ENCODE peak calls at places on chromosomes 3 and 15, in nine cellular contexts. One of them, this sample, is unnamed.

GRCh38 chr3:97306226-97306625 is 458.3 kb upstream of the ARL6 start:
- DNase-seq in esophagus muscularis mucosa: no peak
- DNase-seq in sigmoid colon: no peak
- DNase-seq in stomach: no peak
- DNase-seq in suprapubic skin: no peak
- DNase-seq in transverse colon: no peak
- DNase-seq in tibial nerve: no peak
- DNase-seq in K562: no peak
- DNase-seq in ovary: no peak
- DNase-seq in this sample: no peak

GRCh38 chr3:143654906-143655305 is 193.4 kb downstream of the SLC9A9 start:
- DNase-seq in K562: no peak
- DNase-seq in stomach: no peak
- DNase-seq in transverse colon: no peak
- DNase-seq in suprapubic skin: no peak
- DNase-seq in tibial nerve: no peak
- DNase-seq in ovary: no peak
- DNase-seq in esophagus muscularis mucosa: no peak
- DNase-seq in sigmoid colon: no peak
- DNase-seq in this sample: no peak

GRCh38 chr15:70754862-70755261 is 8.5 kb downstream of the UACA start:
- DNase-seq in sigmoid colon: no peak
- DNase-seq in stomach: no peak
- DNase-seq in ovary: no peak
- DNase-seq in suprapubic skin: no peak
- DNase-seq in tibial nerve: no peak
- DNase-seq in transverse colon: no peak
- DNase-seq in esophagus muscularis mucosa: no peak
- DNase-seq in K562: no peak
- DNase-seq in this sample: no peak

GRCh38 chr3:195807681-195808121 is 4.0 kb downstream of the MUC4 start:
- DNase-seq in ovary: no peak
- DNase-seq in suprapubic skin: no peak
- DNase-seq in transverse colon: peak; percentile 19
- DNase-seq in tibial nerve: no peak
- DNase-seq in stomach: no peak
- DNase-seq in K562: no peak
- DNase-seq in sigmoid colon: peak; percentile 32
- DNase-seq in esophagus muscularis mucosa: no peak
- DNase-seq in this sample: no peak

GRCh38 chr15:92645051-92645631 is 10.4 kb downstream of the FAM174B start:
- DNase-seq in K562: no peak
- DNase-seq in suprapubic skin: no peak
- DNase-seq in stomach: peak; percentile 65
- DNase-seq in esophagus muscularis mucosa: no peak
- DNase-seq in ovary: no peak
- DNase-seq in tibial nerve: no peak
- DNase-seq in sigmoid colon: no peak
- DNase-seq in transverse colon: no peak
- DNase-seq in this sample: no peak

GRCh38 chr15:31326729-31327673 is at the start of gene KLF13:
- DNase-seq in tibial nerve: no peak
- DNase-seq in ovary: peak; percentile 49
- DNase-seq in transverse colon: peak; percentile 76
- DNase-seq in stomach: peak; percentile 74
- DNase-seq in K562: peak; percentile 55
- DNase-seq in suprapubic skin: peak; percentile 88
- DNase-seq in esophagus muscularis mucosa: no peak
- DNase-seq in sigmoid colon: peak; percentile 85
- DNase-seq in this sample: peak; percentile 54

GRCh38 chr15:100433304-100433703 is 91.5 kb upstream of the ADAMTS17 start:
- DNase-seq in sigmoid colon: no peak
- DNase-seq in esophagus muscularis mucosa: no peak
- DNase-seq in suprapubic skin: no peak
- DNase-seq in transverse colon: no peak
- DNase-seq in ovary: no peak
- DNase-seq in stomach: no peak
- DNase-seq in K562: no peak
- DNase-seq in tibial nerve: no peak
- DNase-seq in this sample: no peak

GRCh38 chr3:48564022-48564421 is 441 bp upstream of the UCN2 start:
- DNase-seq in suprapubic skin: no peak
- DNase-seq in sigmoid colon: peak; percentile 76
- DNase-seq in ovary: no peak
- DNase-seq in esophagus muscularis mucosa: no peak
- DNase-seq in transverse colon: peak; percentile 37
- DNase-seq in tibial nerve: peak; percentile 28
- DNase-seq in stomach: peak; percentile 28
- DNase-seq in K562: no peak
- DNase-seq in this sample: peak; percentile 52

GRCh38 chr15:74245342-74245931 is 9.3 kb downstream of the CCDC33 start:
- DNase-seq in ovary: no peak
- DNase-seq in K562: no peak
- DNase-seq in sigmoid colon: no peak
- DNase-seq in suprapubic skin: no peak
- DNase-seq in tibial nerve: no peak
- DNase-seq in esophagus muscularis mucosa: no peak
- DNase-seq in stomach: no peak
- DNase-seq in transverse colon: no peak
- DNase-seq in this sample: no peak

GRCh38 chr3:197017003-197017402 is 12.6 kb downstream of the MELTF start:
- DNase-seq in sigmoid colon: no peak
- DNase-seq in transverse colon: no peak
- DNase-seq in suprapubic skin: no peak
- DNase-seq in K562: no peak
- DNase-seq in stomach: no peak
- DNase-seq in tibial nerve: no peak
- DNase-seq in esophagus muscularis mucosa: no peak
- DNase-seq in ovary: no peak
- DNase-seq in this sample: no peak

GRCh38 chr3:100209948-100210776 is 50.6 kb upstream of the TBC1D23 start:
- DNase-seq in esophagus muscularis mucosa: peak; percentile 88
- DNase-seq in ovary: no peak
- DNase-seq in K562: no peak
- DNase-seq in stomach: no peak
- DNase-seq in tibial nerve: no peak
- DNase-seq in transverse colon: no peak
- DNase-seq in sigmoid colon: no peak
- DNase-seq in suprapubic skin: no peak
- DNase-seq in this sample: no peak

GRCh38 chr3:15713364-15713763 is 84.4 kb downstream of the ANKRD28 start:
- DNase-seq in transverse colon: no peak
- DNase-seq in sigmoid colon: no peak
- DNase-seq in stomach: no peak
- DNase-seq in suprapubic skin: no peak
- DNase-seq in tibial nerve: no peak
- DNase-seq in K562: no peak
- DNase-seq in esophagus muscularis mucosa: no peak
- DNase-seq in ovary: no peak
- DNase-seq in this sample: no peak

GRCh38 chr3:46351646-46352045 is 2.3 kb upstream of the CCR2 start:
- DNase-seq in esophagus muscularis mucosa: peak; percentile 66
- DNase-seq in stomach: no peak
- DNase-seq in K562: no peak
- DNase-seq in ovary: no peak
- DNase-seq in suprapubic skin: no peak
- DNase-seq in tibial nerve: no peak
- DNase-seq in sigmoid colon: no peak
- DNase-seq in transverse colon: no peak
- DNase-seq in this sample: no peak

GRCh38 chr3:46353090-46353489 is 821 bp upstream of the CCR2 start:
- DNase-seq in esophagus muscularis mucosa: peak; percentile 17
- DNase-seq in suprapubic skin: no peak
- DNase-seq in K562: no peak
- DNase-seq in ovary: no peak
- DNase-seq in transverse colon: no peak
- DNase-seq in sigmoid colon: no peak
- DNase-seq in tibial nerve: no peak
- DNase-seq in stomach: no peak
- DNase-seq in this sample: no peak

GRCh38 chr3:46350262-46350565 is 3.7 kb upstream of the CCR2 start:
- DNase-seq in suprapubic skin: no peak
- DNase-seq in stomach: no peak
- DNase-seq in ovary: no peak
- DNase-seq in esophagus muscularis mucosa: peak; percentile 64
- DNase-seq in K562: no peak
- DNase-seq in sigmoid colon: no peak
- DNase-seq in transverse colon: no peak
- DNase-seq in tibial nerve: no peak
- DNase-seq in this sample: no peak

GRCh38 chr3:46348811-46349482 is 5.0 kb upstream of the CCR2 start:
- DNase-seq in tibial nerve: no peak
- DNase-seq in stomach: no peak
- DNase-seq in ovary: no peak
- DNase-seq in transverse colon: no peak
- DNase-seq in suprapubic skin: no peak
- DNase-seq in esophagus muscularis mucosa: peak; percentile 39
- DNase-seq in K562: no peak
- DNase-seq in sigmoid colon: no peak
- DNase-seq in this sample: no peak

DNA sequence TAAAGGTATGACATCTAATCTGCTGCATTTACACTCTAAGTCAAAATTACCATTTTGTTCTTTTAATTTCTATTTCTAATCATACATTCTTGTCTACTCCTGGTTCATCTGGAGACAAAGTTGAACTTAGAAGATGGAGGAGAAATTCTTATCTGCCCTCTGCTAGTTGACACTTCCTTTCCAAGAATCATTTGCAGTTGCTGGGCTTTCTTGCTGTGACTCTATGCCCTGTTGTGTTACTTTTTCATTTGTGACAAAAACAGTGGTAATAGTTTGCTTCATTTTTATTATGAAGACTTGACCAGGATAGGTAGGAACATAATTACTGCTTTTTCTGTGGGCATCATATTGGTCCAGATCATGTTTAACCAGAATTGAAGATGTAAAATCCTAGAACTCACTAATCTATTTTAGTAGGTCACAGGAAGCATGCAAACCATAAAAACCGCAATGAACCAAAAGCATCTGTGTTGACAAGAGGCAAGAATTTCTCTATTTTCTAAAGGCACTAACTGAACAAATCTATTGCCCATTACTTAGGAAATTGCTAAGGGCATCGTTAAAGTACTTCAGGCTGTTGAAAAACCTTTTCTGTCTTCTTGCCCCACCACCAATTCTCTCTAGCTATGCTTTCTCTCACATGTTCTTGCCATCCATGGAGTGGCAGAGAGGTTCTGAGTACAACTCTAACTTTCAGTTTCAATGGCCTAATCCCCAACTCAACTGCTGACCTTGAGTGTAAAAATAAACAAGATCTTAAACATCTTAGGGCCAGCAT is 4.2 kb upstream of the CCR2 start:
- DNase-seq in suprapubic skin: no peak
- DNase-seq in K562: no peak
- DNase-seq in stomach: no peak
- DNase-seq in esophagus muscularis mucosa: no peak
- DNase-seq in transverse colon: no peak
- DNase-seq in ovary: no peak
- DNase-seq in sigmoid colon: no peak
- DNase-seq in tibial nerve: no peak
- DNase-seq in this sample: no peak
- TF ChIP-seq EP300 in suprapubic skin: no peak
- TF ChIP-seq EP300 in K562: no peak
- TF ChIP-seq EP300 in stomach: no peak
- TF ChIP-seq EP300 in esophagus muscularis mucosa: no peak
- TF ChIP-seq EP300 in transverse colon: no peak
- TF ChIP-seq EP300 in ovary: no peak
- TF ChIP-seq EP300 in sigmoid colon: no peak
- TF ChIP-seq EP300 in tibial nerve: no peak
- TF ChIP-seq EP300 in this sample: no peak

GRCh38 chr15:52348056-52348745 is 52.6 kb upstream of the MYO5C start:
- DNase-seq in esophagus muscularis mucosa: no peak
- DNase-seq in sigmoid colon: no peak
- DNase-seq in transverse colon: no peak
- DNase-seq in stomach: no peak
- DNase-seq in suprapubic skin: no peak
- DNase-seq in K562: no peak
- DNase-seq in tibial nerve: no peak
- DNase-seq in ovary: peak; percentile 12
- DNase-seq in this sample: no peak

GRCh38 chr15:52340093-52340492 is 44.5 kb upstream of the MYO5C start:
- DNase-seq in stomach: no peak
- DNase-seq in K562: no peak
- DNase-seq in sigmoid colon: no peak
- DNase-seq in suprapubic skin: no peak
- DNase-seq in transverse colon: no peak
- DNase-seq in tibial nerve: no peak
- DNase-seq in ovary: no peak
- DNase-seq in esophagus muscularis mucosa: no peak
- DNase-seq in this sample: no peak

GRCh38 chr15:52338891-52339290 is 43.3 kb upstream of the MYO5C start:
- DNase-seq in stomach: no peak
- DNase-seq in sigmoid colon: no peak
- DNase-seq in transverse colon: no peak
- DNase-seq in suprapubic skin: no peak
- DNase-seq in K562: no peak
- DNase-seq in tibial nerve: no peak
- DNase-seq in esophagus muscularis mucosa: no peak
- DNase-seq in ovary: no peak
- DNase-seq in this sample: no peak

GRCh38 chr15:52344592-52344991 is 49.0 kb upstream of the MYO5C start:
- DNase-seq in sigmoid colon: no peak
- DNase-seq in transverse colon: no peak
- DNase-seq in tibial nerve: no peak
- DNase-seq in suprapubic skin: no peak
- DNase-seq in stomach: no peak
- DNase-seq in ovary: no peak
- DNase-seq in esophagus muscularis mucosa: no peak
- DNase-seq in K562: no peak
- DNase-seq in this sample: no peak

GRCh38 chr15:52343831-52344230 is 48.2 kb upstream of the MYO5C start:
- DNase-seq in suprapubic skin: no peak
- DNase-seq in tibial nerve: no peak
- DNase-seq in ovary: no peak
- DNase-seq in sigmoid colon: no peak
- DNase-seq in K562: no peak
- DNase-seq in stomach: no peak
- DNase-seq in transverse colon: no peak
- DNase-seq in esophagus muscularis mucosa: no peak
- DNase-seq in this sample: no peak
- TF ChIP-seq EP300 in suprapubic skin: no peak
- TF ChIP-seq EP300 in tibial nerve: no peak
- TF ChIP-seq EP300 in ovary: no peak
- TF ChIP-seq EP300 in sigmoid colon: no peak
- TF ChIP-seq EP300 in K562: no peak
- TF ChIP-seq EP300 in stomach: no peak
- TF ChIP-seq EP300 in transverse colon: no peak
- TF ChIP-seq EP300 in esophagus muscularis mucosa: no peak
- TF ChIP-seq EP300 in this sample: no peak

GRCh38 chr3:118801899-118802298 is 232.7 kb downstream of the IGSF11 start:
- DNase-seq in esophagus muscularis mucosa: peak; percentile 90
- DNase-seq in transverse colon: no peak
- DNase-seq in suprapubic skin: no peak
- DNase-seq in ovary: no peak
- DNase-seq in K562: no peak
- DNase-seq in tibial nerve: no peak
- DNase-seq in sigmoid colon: no peak
- DNase-seq in stomach: peak; percentile 88
- DNase-seq in this sample: no peak
- TF ChIP-seq EP300 in esophagus muscularis mucosa: no peak
- TF ChIP-seq EP300 in transverse colon: no peak
- TF ChIP-seq EP300 in suprapubic skin: no peak
- TF ChIP-seq EP300 in ovary: no peak
- TF ChIP-seq EP300 in K562: no peak
- TF ChIP-seq EP300 in tibial nerve: no peak
- TF ChIP-seq EP300 in sigmoid colon: no peak
- TF ChIP-seq EP300 in stomach: no peak
- TF ChIP-seq EP300 in this sample: no peak

GRCh38 chr3:82496890-82497560 is 735.6 kb upstream of the GBE1 start:
- DNase-seq in esophagus muscularis mucosa: no peak
- DNase-seq in transverse colon: no peak
- DNase-seq in tibial nerve: no peak
- DNase-seq in stomach: no peak
- DNase-seq in K562: no peak
- DNase-seq in suprapubic skin: no peak
- DNase-seq in ovary: no peak
- DNase-seq in sigmoid colon: no peak
- DNase-seq in this sample: peak; percentile 39
- TF ChIP-seq EP300 in esophagus muscularis mucosa: no peak
- TF ChIP-seq EP300 in transverse colon: no peak
- TF ChIP-seq EP300 in tibial nerve: no peak
- TF ChIP-seq EP300 in stomach: no peak
- TF ChIP-seq EP300 in K562: no peak
- TF ChIP-seq EP300 in suprapubic skin: no peak
- TF ChIP-seq EP300 in ovary: no peak
- TF ChIP-seq EP300 in sigmoid colon: no peak
- TF ChIP-seq EP300 in this sample: no peak